ENCODE peak calls at places on chromosomes 12 and 14, in ten cellular contexts. B is NCI-H748 treated with DMSO at 0.1 percent for 48 hours; H is ELF-1; U is iPS-NIHi11; R is DMS53; V is stimulated activated CD4-positive, alpha-beta T cell treated with anti-CD3 and anti-CD28 coated beads, TNF-alpha, amount 100 ng/mL, for 48 hours; J is fibroblast of mammary gland; D is frontal cortex; Z is GM23338; F is anterior cingulate cortex. O is an unnamed sample.

GRCh38 chr12:32486158-32486557 is 86.8 kb downstream of the FGD4 start:
- DNase-seq in Z (no peak), R (no peak), D (no peak), U (no peak), H (no peak), F (no peak), B (no peak), V (no peak), J (no peak), O (no peak)

GRCh38 chr14:20522332-20522731 is 17.0 kb downstream of the RNASE10 start:
- DNase-seq in V (no peak), U (no peak), Z (no peak), B (no peak), H (no peak), D (no peak), R (no peak), F (no peak), J (peak; percentile 33), O (no peak)

GRCh38 chr12:3544296-3544965 is 53.4 kb downstream of the PRMT8 start:
- DNase-seq in D (no peak), J (no peak), H (no peak), B (no peak), F (no peak), Z (no peak), U (no peak), R (peak; percentile 98), V (no peak), O (peak; percentile 64)

GRCh38 chr12:18153826-18154225 is 63.8 kb upstream of the RERGL start:
- DNase-seq in Z (peak; percentile 56), R (peak; percentile 77), H (peak; percentile 15), U (no peak), J (no peak), F (no peak), B (peak; percentile 76), V (no peak), D (no peak), O (peak; percentile 57)

GRCh38 chr14:36866867-36867266 is 205.2 kb downstream of the PAX9 start:
- DNase-seq in B (no peak), J (no peak), U (no peak), Z (no peak), F (no peak), R (no peak), V (no peak), H (no peak), D (no peak), O (no peak)

GRCh38 chr12:6956332-6956727 is 5.2 kb downstream of the PTPN6 start:
- DNase-seq in B (no peak), D (no peak), Z (no peak), U (no peak), V (no peak), R (no peak), F (no peak), H (no peak), J (no peak), O (no peak)

GRCh38 chr14:105192866-105193731 is 12.0 kb upstream of the NUDT14 start:
- DNase-seq in V (no peak), J (no peak), F (no peak), U (no peak), B (no peak), D (no peak), H (no peak), R (peak; percentile 45), Z (no peak), O (no peak)

GRCh38 chr12:4564819-4565218 is 2.8 kb downstream of the DYRK4 start:
- DNase-seq in V (no peak), H (no peak), R (no peak), J (no peak), Z (no peak), D (no peak), B (no peak), F (no peak), U (no peak), O (no peak)

GRCh38 chr12:51393676-51394545 is 2.7 kb upstream of the GALNT6 start:
- DNase-seq in J (peak; percentile 93), D (no peak), V (no peak), R (no peak), F (no peak), Z (no peak), U (peak; percentile 1), H (no peak), B (no peak), O (no peak)

GRCh38 chr12:87871061-87871460 is 158.1 kb downstream of the C12orf50 start:
- DNase-seq in J (no peak), B (no peak), V (no peak), Z (no peak), R (no peak), H (no peak), U (no peak), F (no peak), D (no peak), O (no peak)

GRCh38 chr12:123532808-123533649 is 490 bp downstream of the RILPL1 start:
- DNase-seq in D (peak; percentile 54), J (peak; percentile 25), V (no peak), R (peak; percentile 68), Z (peak; percentile 76), F (no peak), B (no peak), U (peak; percentile 71), H (peak; percentile 55), O (peak; percentile 20)

GRCh38 chr12:132731574-132731973 is 20.9 kb downstream of the PGAM5 start:
- DNase-seq in R (no peak), B (no peak), D (no peak), J (no peak), F (no peak), Z (no peak), H (no peak), V (no peak), U (no peak), O (no peak)

GRCh38 chr12:132327351-132328171 is 1.8 kb downstream of the GALNT9 start:
- DNase-seq in B (no peak), J (peak; percentile 88), R (peak; percentile 22), H (no peak), U (no peak), V (peak; percentile 65), D (peak; percentile 53), Z (no peak), F (peak; percentile 82), O (no peak)

GRCh38 chr12:131087302-131087818 is 133.7 kb downstream of the ADGRD1 start:
- DNase-seq in F (no peak), B (no peak), R (no peak), H (no peak), J (no peak), V (no peak), Z (no peak), D (no peak), U (no peak), O (no peak)

GRCh38 chr12:102454808-102455760 is 25.3 kb downstream of the IGF1 start:
- DNase-seq in R (no peak), H (no peak), V (no peak), F (no peak), J (peak; percentile 63), D (no peak), Z (no peak), B (no peak), U (no peak), O (no peak)